ENCODE peak calls at places on chromosomes 13 and 19, in eight cellular contexts. P, J, F, D, U, O, H and R are unnamed samples.

GRCh38 chr19:16640951-16641350 is 12.9 kb upstream of the MED26 start:
- DNase-seq in O (no peak), P (no peak), D (no peak), J (no peak), U (no peak), H (no peak), F (no peak), R (no peak)

GRCh38 chr19:53659292-53659691 is 27.5 kb downstream of the DPRX start:
- DNase-seq in F (no peak), O (no peak), P (no peak), J (no peak), U (no peak), D (no peak), H (peak; percentile 65), R (no peak)

GRCh38 chr13:30125422-30126073 is 181.8 kb downstream of the KATNAL1 start:
- DNase-seq in F (no peak), U (no peak), D (no peak), P (peak; percentile 53), O (no peak), J (no peak), H (no peak), R (no peak)

GRCh38 chr13:26881154-26881553 is 120.6 kb upstream of the GPR12 start:
- DNase-seq in F (no peak), U (no peak), H (no peak), O (no peak), D (no peak), P (no peak), J (no peak), R (no peak)

GRCh38 chr19:50912727-50913716 is 1.8 kb upstream of the KLK4 start:
- DNase-seq in P (no peak), U (no peak), J (no peak), F (no peak), O (no peak), H (no peak), D (no peak), R (no peak)

GRCh38 chr19:29381353-29382203 is 144.2 kb upstream of the VSTM2B start:
- DNase-seq in P (peak; percentile 7), J (no peak), O (no peak), H (no peak), U (no peak), D (peak; percentile 16), F (no peak), R (no peak)

GRCh38 chr13:43682698-43683097 is 104.1 kb downstream of the ENOX1 start:
- DNase-seq in F (no peak), P (no peak), H (no peak), J (no peak), U (no peak), O (no peak), D (no peak), R (no peak)

GRCh38 chr19:2661615-2662014 is 40.9 kb downstream of the GNG7 start:
- DNase-seq in J (no peak), D (no peak), H (no peak), P (no peak), F (no peak), O (no peak), U (no peak), R (no peak)

GRCh38 chr13:84400711-84401110 is 518.4 kb upstream of the SLITRK1 start:
- DNase-seq in P (no peak), F (no peak), J (no peak), D (no peak), H (no peak), U (no peak), O (no peak), R (no peak)

GRCh38 chr19:35085947-35086346 is 29.7 kb upstream of the FXYD3 start:
- DNase-seq in U (no peak), H (no peak), D (no peak), P (no peak), O (no peak), F (no peak), J (no peak), R (no peak)

GRCh38 chr19:35083678-35084077 is 31.9 kb upstream of the FXYD3 start:
- DNase-seq in U (no peak), P (no peak), H (no peak), F (no peak), D (no peak), O (no peak), J (no peak), R (no peak)

GRCh38 chr19:35081201-35081600 is 34.4 kb upstream of the FXYD3 start:
- DNase-seq in H (no peak), U (no peak), O (no peak), P (no peak), J (no peak), F (no peak), D (no peak), R (no peak)

GRCh38 chr19:35086455-35086854 is 29.2 kb upstream of the FXYD3 start:
- DNase-seq in H (no peak), P (no peak), J (no peak), U (no peak), O (no peak), D (no peak), F (no peak), R (no peak)

GRCh38 chr19:35084078-35084762 is 31.4 kb upstream of the FXYD3 start:
- DNase-seq in U (no peak), O (no peak), H (no peak), D (no peak), F (no peak), P (no peak), J (no peak), R (no peak)
- H3K4me1 ChIP-seq in U (no peaks in the 10 kb centered on the region), O (no peaks in the 10 kb centered on the region), H (no peaks in the 10 kb centered on the region), D (no peaks in the 10 kb centered on the region), F (no peaks in the 10 kb centered on the region), P (no peaks in the 10 kb centered on the region), J (peaks cover 15% of the 10 kb centered on the region), R (no peaks in the 10 kb centered on the region)

GRCh38 chr13:95564948-95565347 is 12.4 kb downstream of the CLDN10 start:
- DNase-seq in D (no peak), H (no peak), U (no peak), J (no peak), P (no peak), O (no peak), F (no peak), R (no peak)

GRCh38 chr13:95564091-95564490 is 11.6 kb downstream of the CLDN10 start:
- DNase-seq in O (no peak), D (no peak), P (no peak), H (no peak), U (no peak), J (no peak), F (no peak), R (no peak)

GRCh38 chr13:95559100-95559499 is 6.6 kb downstream of the CLDN10 start:
- DNase-seq in D (no peak), P (no peak), U (no peak), H (no peak), F (no peak), J (no peak), O (no peak), R (no peak)

GRCh38 chr13:95556981-95557380 is 4.5 kb downstream of the CLDN10 start:
- DNase-seq in H (no peak), J (no peak), F (no peak), U (no peak), P (no peak), D (no peak), O (no peak), R (no peak)

DNA sequence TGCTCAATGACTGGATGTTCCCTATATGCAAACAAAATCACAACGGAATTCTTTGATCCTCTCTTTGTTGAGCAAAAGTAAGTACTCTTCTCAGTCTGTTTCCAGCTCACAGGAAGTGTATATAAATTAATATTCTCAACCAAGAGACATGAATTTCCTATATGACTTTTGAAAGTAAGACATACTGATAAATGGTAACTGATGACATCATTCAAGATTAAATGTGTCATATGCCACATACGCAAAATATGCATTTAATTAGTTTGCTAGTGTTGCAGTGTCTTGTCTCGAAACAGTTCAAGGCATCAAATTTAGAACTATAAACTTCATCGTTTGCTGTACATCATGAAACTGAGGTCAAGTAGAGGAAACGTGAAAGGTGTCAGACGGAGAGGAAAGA is 7.9 kb downstream of the CLDN10 start:
- DNase-seq in O (no peak), H (no peak), P (no peak), D (no peak), F (no peak), U (no peak), J (no peak), R (no peak)
- H3K4me1 ChIP-seq in O (no peaks in the 10 kb centered on the region), H (no peaks in the 10 kb centered on the region), P (no peaks in the 10 kb centered on the region), D (no peaks in the 10 kb centered on the region), F (no peaks in the 10 kb centered on the region), U (no peaks in the 10 kb centered on the region), J (no peaks in the 10 kb centered on the region), R (no peaks in the 10 kb centered on the region)

GRCh38 chr19:56145698-56146097 is 4.6 kb downstream of the ZNF444 start:
- DNase-seq in D (no peak), F (no peak), U (no peak), P (no peak), J (no peak), O (no peak), H (no peak), R (no peak)

GRCh38 chr19:56148096-56148495 is 7.0 kb downstream of the ZNF444 start:
- DNase-seq in P (no peak), H (no peak), D (no peak), F (no peak), U (no peak), J (no peak), O (no peak), R (no peak)

GRCh38 chr19:56147307-56147706 is 6.2 kb downstream of the ZNF444 start:
- DNase-seq in P (peak; percentile 66), J (no peak), H (no peak), D (no peak), F (no peak), O (no peak), U (peak; percentile 76), R (no peak)

GRCh38 chr19:56144816-56145215 is 3.7 kb downstream of the ZNF444 start:
- DNase-seq in J (no peak), H (no peak), D (no peak), U (no peak), P (no peak), O (no peak), F (no peak), R (no peak)

DNA sequence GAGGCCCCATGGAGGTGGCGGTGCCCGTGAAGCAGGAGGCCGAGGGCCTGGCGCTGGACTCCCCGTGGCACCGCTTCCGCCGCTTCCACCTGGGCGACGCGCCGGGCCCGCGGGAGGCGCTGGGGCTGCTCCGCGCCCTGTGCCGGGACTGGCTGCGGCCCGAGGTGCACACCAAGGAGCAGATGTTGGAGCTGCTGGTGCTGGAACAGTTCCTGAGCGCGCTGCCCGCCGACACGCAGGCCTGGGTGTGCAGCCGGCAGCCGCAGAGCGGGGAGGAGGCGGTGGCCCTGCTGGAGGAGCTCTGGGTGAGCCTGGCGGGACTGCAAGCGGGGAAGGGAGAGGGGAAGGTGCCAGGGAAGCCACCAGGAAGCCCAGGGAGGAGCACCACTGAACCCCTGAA is 5.8 kb downstream of the ZNF444 start:
- DNase-seq in U (peak; percentile 86), H (no peak), D (no peak), J (no peak), P (no peak), O (no peak), F (no peak), R (no peak)
- H3K4me1 ChIP-seq in U (peaks cover 43% of the 10 kb centered on the region), H (no peaks in the 10 kb centered on the region), D (no peaks in the 10 kb centered on the region), J (peaks cover 2% of the 10 kb centered on the region), P (peaks cover 15% of the 10 kb centered on the region), O (peaks cover 2% of the 10 kb centered on the region), F (no peaks in the 10 kb centered on the region), R (peaks cover 14% of the 10 kb centered on the region)

DNA sequence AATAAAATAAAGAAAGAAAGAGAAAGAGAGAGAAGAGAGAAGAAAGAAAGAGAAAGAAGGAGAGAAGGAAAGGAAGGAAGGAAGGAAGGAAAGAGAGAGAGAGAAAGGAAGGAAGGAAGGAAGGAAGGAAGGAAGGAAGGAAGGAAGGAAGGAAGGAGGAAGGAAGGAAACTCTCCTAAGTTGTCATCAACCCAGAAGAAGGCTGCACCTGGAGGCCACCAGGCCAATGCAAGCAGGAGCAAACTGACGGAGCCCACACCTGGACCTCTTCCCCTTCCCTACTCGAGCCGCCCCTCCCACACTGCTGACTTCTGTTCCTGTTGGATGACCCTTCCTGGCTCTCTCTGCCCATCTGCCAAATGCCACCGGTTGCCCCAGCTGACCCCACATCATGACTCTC is 8.7 kb downstream of the ACER1 start:
- DNase-seq in J (no peak), P (no peak), U (no peak), H (no peak), O (no peak), D (no peak), F (no peak), R (no peak)
- H3K4me1 ChIP-seq in J (no peaks in the 10 kb centered on the region), P (no peaks in the 10 kb centered on the region), U (no peaks in the 10 kb centered on the region), H (no peaks in the 10 kb centered on the region), O (no peaks in the 10 kb centered on the region), D (no peaks in the 10 kb centered on the region), F (no peaks in the 10 kb centered on the region), R (no peaks in the 10 kb centered on the region)